ENCODE peak calls at places on chromosome 10, in four cellular contexts. One of them, this sample, is unnamed.

GRCh38 chr10:30637881-30638467 is 8.4 kb upstream of the LYZL2 start:
- DNase-seq in HepG2: peak
- DNase-seq in HEK293T: no peak
- DNase-seq in K562: no peak
- DNase-seq in this sample: no peak

GRCh38 chr10:100516847-100517246 is 2.8 kb downstream of the SEC31B start:
- DNase-seq in HepG2: peak
- DNase-seq in HEK293T: peak
- DNase-seq in K562: peak
- DNase-seq in this sample: peak

GRCh38 chr10:130654726-130655125 is 518.5 kb downstream of the GLRX3 start:
- DNase-seq in HepG2: no peak
- DNase-seq in HEK293T: no peak
- DNase-seq in K562: no peak
- DNase-seq in this sample: no peak

GRCh38 chr10:133473270-133473669 is 19.5 kb downstream of the SCART1 start:
- DNase-seq in HepG2: no peak
- DNase-seq in HEK293T: peak
- DNase-seq in K562: no peak
- DNase-seq in this sample: no peak

GRCh38 chr10:33703897-33704825 is 369.7 kb upstream of the NRP1 start:
- DNase-seq in HepG2: no peak
- DNase-seq in HEK293T: no peak
- DNase-seq in K562: no peak
- DNase-seq in this sample: no peak

GRCh38 chr10:128540806-128541739 is 414.9 kb upstream of the MKI67 start:
- DNase-seq in HepG2: no peak
- DNase-seq in HEK293T: no peak
- DNase-seq in K562: no peak
- DNase-seq in this sample: peak

GRCh38 chr10:98314577-98315284 is 46.7 kb upstream of the LOXL4 start:
- DNase-seq in HepG2: no peak
- DNase-seq in HEK293T: no peak
- DNase-seq in K562: no peak
- DNase-seq in this sample: no peak

GRCh38 chr10:97444212-97444611 is 1.6 kb downstream of the EXOSC1 start:
- DNase-seq in HepG2: no peak
- DNase-seq in HEK293T: no peak
- DNase-seq in K562: no peak
- DNase-seq in this sample: no peak

GRCh38 chr10:133285217-133285616 is 8.5 kb upstream of the ADAM8 start:
- DNase-seq in HepG2: no peak
- DNase-seq in HEK293T: no peak
- DNase-seq in K562: no peak
- DNase-seq in this sample: no peak

GRCh38 chr10:89158446-89158845 is 48.7 kb downstream of the CH25H start:
- DNase-seq in HepG2: no peak
- DNase-seq in HEK293T: no peak
- DNase-seq in K562: no peak
- DNase-seq in this sample: no peak

GRCh38 chr10:73774637-73775036 is 7.2 kb upstream of the CHCHD1 start:
- DNase-seq in HepG2: peak
- DNase-seq in HEK293T: no peak
- DNase-seq in K562: peak
- DNase-seq in this sample: no peak

GRCh38 chr10:43267811-43268210 is 946 bp upstream of the RASGEF1A start:
- DNase-seq in HepG2: no peak
- DNase-seq in HEK293T: peak
- DNase-seq in K562: no peak
- DNase-seq in this sample: no peak

GRCh38 chr10:132783165-132783736 is 2.7 kb downstream of the NKX6-2 start:
- DNase-seq in HepG2: no peak
- DNase-seq in HEK293T: no peak
- DNase-seq in K562: no peak
- DNase-seq in this sample: no peak

GRCh38 chr10:132546567-132547420 is 9.2 kb downstream of the INPP5A start:
- DNase-seq in HepG2: no peak
- DNase-seq in HEK293T: no peak
- DNase-seq in K562: no peak
- DNase-seq in this sample: peak

GRCh38 chr10:80497187-80498038 is 40.3 kb upstream of the SH2D4B start:
- DNase-seq in HepG2: no peak
- DNase-seq in HEK293T: no peak
- DNase-seq in K562: peak
- DNase-seq in this sample: no peak

GRCh38 chr10:29841724-29842649 is 207.2 kb upstream of the SVIL start:
- DNase-seq in HepG2: peak
- DNase-seq in HEK293T: no peak
- DNase-seq in K562: no peak
- DNase-seq in this sample: peak

GRCh38 chr10:44807451-44807850 is 103.7 kb upstream of the TMEM72 start:
- DNase-seq in HepG2: no peak
- DNase-seq in HEK293T: no peak
- DNase-seq in K562: no peak
- DNase-seq in this sample: no peak

GRCh38 chr10:33509231-33509871 is 174.9 kb upstream of the NRP1 start:
- DNase-seq in HepG2: peak
- DNase-seq in HEK293T: peak
- DNase-seq in K562: no peak
- DNase-seq in this sample: no peak

GRCh38 chr10:3143366-3143765 is 29.2 kb downstream of the PITRM1 start:
- DNase-seq in HepG2: no peak
- DNase-seq in HEK293T: no peak
- DNase-seq in K562: no peak
- DNase-seq in this sample: no peak

GRCh38 chr10:43211030-43211429 is 55.8 kb downstream of the RASGEF1A start:
- DNase-seq in HepG2: no peak
- DNase-seq in HEK293T: no peak
- DNase-seq in K562: peak
- DNase-seq in this sample: no peak

GRCh38 chr10:27390681-27391080 is 113.4 kb upstream of the RAB18 start:
- DNase-seq in HepG2: no peak
- DNase-seq in HEK293T: no peak
- DNase-seq in K562: no peak
- DNase-seq in this sample: no peak

GRCh38 chr10:100106865-100107264 is 25.2 kb upstream of the CPN1 start:
- DNase-seq in HepG2: no peak
- DNase-seq in HEK293T: no peak
- DNase-seq in K562: no peak
- DNase-seq in this sample: no peak

GRCh38 chr10:133474833-133475734 is 21.3 kb downstream of the SCART1 start:
- DNase-seq in HepG2: no peak
- DNase-seq in HEK293T: peak
- DNase-seq in K562: no peak
- DNase-seq in this sample: no peak

GRCh38 chr10:56622335-56622973 is 261.4 kb upstream of the ZWINT start:
- DNase-seq in HepG2: no peak
- DNase-seq in HEK293T: no peak
- DNase-seq in K562: no peak
- DNase-seq in this sample: no peak

GRCh38 chr10:68099736-68100135 is 9.6 kb upstream of the MYPN start:
- DNase-seq in HepG2: no peak
- DNase-seq in HEK293T: no peak
- DNase-seq in K562: no peak
- DNase-seq in this sample: no peak

GRCh38 chr10:72329290-72330058 is 25.2 kb downstream of the DNAJB12 start:
- DNase-seq in HepG2: no peak
- DNase-seq in HEK293T: no peak
- DNase-seq in K562: no peak
- DNase-seq in this sample: no peak

GRCh38 chr10:69895759-69896158 is 94.1 kb downstream of the COL13A1 start:
- DNase-seq in HepG2: no peak
- DNase-seq in HEK293T: no peak
- DNase-seq in K562: no peak
- DNase-seq in this sample: no peak

GRCh38 chr10:34380816-34381215 is 434.3 kb downstream of the PARD3 start:
- DNase-seq in HepG2: no peak
- DNase-seq in HEK293T: no peak
- DNase-seq in K562: no peak
- DNase-seq in this sample: no peak

GRCh38 chr10:110420401-110421193 is 77.1 kb upstream of the DUSP5 start:
- DNase-seq in HepG2: no peak
- DNase-seq in HEK293T: no peak
- DNase-seq in K562: no peak
- DNase-seq in this sample: no peak

GRCh38 chr10:114615600-114616007 is 42.5 kb downstream of the ABLIM1 start:
- DNase-seq in HepG2: no peak
- DNase-seq in HEK293T: no peak
- DNase-seq in K562: no peak
- DNase-seq in this sample: no peak

GRCh38 chr10:132675031-132675740 is 110.8 kb downstream of the NKX6-2 start:
- DNase-seq in HepG2: no peak
- DNase-seq in HEK293T: no peak
- DNase-seq in K562: no peak
- DNase-seq in this sample: peak

GRCh38 chr10:97633921-97634320 is 621 bp upstream of the MORN4 start:
- DNase-seq in HepG2: peak
- DNase-seq in HEK293T: no peak
- DNase-seq in K562: no peak
- DNase-seq in this sample: no peak

DNA sequence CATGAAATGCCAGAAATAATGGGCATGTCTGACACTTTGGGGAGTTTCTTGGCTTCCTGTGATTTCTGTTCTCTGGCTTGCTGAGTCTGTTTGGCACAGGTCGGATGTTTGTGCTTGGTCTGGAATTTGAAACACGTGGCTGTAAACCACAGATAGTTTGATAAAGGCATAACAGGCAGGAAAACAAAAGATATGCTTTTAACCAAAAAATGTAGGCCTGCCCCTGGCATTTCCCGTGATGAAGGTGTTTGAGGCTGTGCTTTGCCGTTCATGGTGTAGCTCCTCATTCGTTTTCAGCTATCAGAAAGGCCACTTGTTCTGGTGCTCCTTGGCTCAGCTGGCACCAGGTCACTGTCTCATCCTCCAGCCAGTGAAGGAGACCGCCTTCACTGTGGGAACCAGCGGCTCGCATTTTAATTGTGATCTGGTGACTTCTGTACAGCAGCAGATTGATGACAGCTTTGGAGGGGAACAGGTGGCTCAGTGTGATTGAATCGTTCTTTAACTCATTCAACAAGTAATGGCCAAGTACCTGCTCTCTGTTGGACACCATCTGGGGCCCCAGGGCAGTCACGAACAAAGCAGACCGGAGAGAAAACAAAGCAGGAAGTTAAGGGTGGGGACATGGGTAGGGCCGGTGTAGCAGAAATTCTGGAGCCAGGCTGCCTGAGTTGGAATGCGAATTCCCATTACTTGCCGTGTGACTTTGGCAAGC is 111.5 kb downstream of the CCNY start:
- DNase-seq in HepG2: peak
- DNase-seq in HEK293T: no peak
- DNase-seq in K562: peak
- DNase-seq in this sample: peak
- TF ChIP-seq ELF4 in HepG2: no peak
- TF ChIP-seq ELF4 in HEK293T: no peak
- TF ChIP-seq ELF4 in K562: no peak
- TF ChIP-seq ELF4 in this sample: no peak

GRCh38 chr10:35819736-35820135 is 177.6 kb upstream of the FZD8 start:
- DNase-seq in HepG2: no peak
- DNase-seq in HEK293T: no peak
- DNase-seq in K562: no peak
- DNase-seq in this sample: no peak
- TF ChIP-seq ELF4 in HepG2: no peak
- TF ChIP-seq ELF4 in HEK293T: no peak
- TF ChIP-seq ELF4 in K562: no peak
- TF ChIP-seq ELF4 in this sample: no peak

DNA sequence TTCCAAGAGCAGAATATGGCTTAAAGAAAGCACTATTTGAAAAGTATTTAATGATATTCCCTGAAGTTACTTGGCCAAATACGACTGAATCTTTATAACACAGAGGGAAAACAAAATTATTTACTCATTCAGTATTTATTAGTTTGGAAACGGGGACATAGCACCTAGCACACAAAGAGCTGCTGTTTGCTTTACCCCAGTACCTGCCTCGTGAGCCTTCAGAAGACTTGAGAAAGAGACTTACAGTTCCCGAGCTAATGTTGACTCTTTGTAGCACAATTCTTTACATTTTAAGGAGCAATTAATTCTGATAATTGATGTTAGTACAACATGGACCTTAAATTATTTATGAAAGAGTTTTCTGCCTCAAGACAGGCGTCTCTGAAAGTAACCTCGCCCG is 88.7 kb downstream of the FAM204A start:
- DNase-seq in HepG2: no peak
- DNase-seq in HEK293T: no peak
- DNase-seq in K562: no peak
- DNase-seq in this sample: no peak
- TF ChIP-seq ELF4 in HepG2: no peak
- TF ChIP-seq ELF4 in HEK293T: no peak
- TF ChIP-seq ELF4 in K562: no peak
- TF ChIP-seq ELF4 in this sample: no peak

GRCh38 chr10:116486774-116487448 is 58.8 kb upstream of the PNLIP start:
- DNase-seq in HepG2: no peak
- DNase-seq in HEK293T: no peak
- DNase-seq in K562: no peak
- DNase-seq in this sample: no peak

GRCh38 chr10:116490028-116490662 is 55.6 kb upstream of the PNLIP start:
- DNase-seq in HepG2: peak
- DNase-seq in HEK293T: peak
- DNase-seq in K562: peak
- DNase-seq in this sample: no peak
- TF ChIP-seq ELF4 in HepG2: no peak
- TF ChIP-seq ELF4 in HEK293T: no peak
- TF ChIP-seq ELF4 in K562: no peak
- TF ChIP-seq ELF4 in this sample: no peak

DNA sequence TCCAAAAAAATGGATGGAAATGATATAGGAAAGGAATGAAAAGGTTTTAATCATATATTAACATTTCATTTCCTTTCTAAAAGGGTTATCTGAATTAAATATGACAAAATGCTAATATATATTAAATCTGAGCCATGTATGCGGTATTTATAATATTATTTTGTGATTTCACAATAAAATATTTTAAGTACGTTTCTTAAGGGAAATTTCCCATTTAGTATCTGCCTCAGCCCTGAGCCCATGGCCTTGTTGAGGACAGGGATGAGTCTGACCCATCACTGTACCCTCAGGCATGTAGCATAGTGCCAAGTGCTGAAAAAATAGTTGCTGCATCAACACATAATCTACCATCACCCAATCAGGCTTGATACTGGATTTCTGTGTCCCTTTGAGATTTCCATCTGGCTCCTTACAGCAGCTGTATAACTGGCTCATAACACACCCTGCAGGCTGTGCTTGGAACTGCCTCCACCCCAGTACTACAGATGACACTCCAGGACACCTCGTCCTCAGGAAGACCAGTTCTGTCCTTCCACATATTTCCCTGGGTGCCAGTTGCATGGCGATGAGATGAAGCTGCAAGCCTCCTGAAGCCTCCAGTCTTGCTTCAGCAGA is 59.4 kb upstream of the ASAH2 start:
- DNase-seq in HepG2: peak
- DNase-seq in HEK293T: peak
- DNase-seq in K562: peak
- DNase-seq in this sample: peak
- TF ChIP-seq ELF4 in HepG2: no peak
- TF ChIP-seq ELF4 in HEK293T: no peak
- TF ChIP-seq ELF4 in K562: no peak
- TF ChIP-seq ELF4 in this sample: no peak

GRCh38 chr10:121978511-121978910 is 3.5 kb upstream of the NSMCE4A start:
- DNase-seq in HepG2: no peak
- DNase-seq in HEK293T: no peak
- DNase-seq in K562: no peak
- DNase-seq in this sample: no peak
- TF ChIP-seq ELF4 in HepG2: no peak
- TF ChIP-seq ELF4 in HEK293T: no peak
- TF ChIP-seq ELF4 in K562: no peak
- TF ChIP-seq ELF4 in this sample: no peak

This sample was measured in WTC11.